ENCODE peak calls at places on chromosomes 11 and 22, in seven cellular contexts. Z, N, W, P, V, R and Q are unnamed samples.

GRCh38 chr11:10930224-10930960 is 72.5 kb upstream of the ZBED5 start:
- DNase-seq in Z (no peak), N (no peak), W (no peak), P (no peak), V (no peak), R (no peak), Q (no peak)

GRCh38 chr11:47577460-47578041 is 1.2 kb downstream of the KBTBD4 start:
- DNase-seq in Z (no peak), N (no peak), W (no peak), P (no peak), V (peak), R (no peak), Q (no peak)

GRCh38 chr22:23116506-23117263 is 25.1 kb downstream of the RSPH14 start:
- DNase-seq in Z (no peak), N (no peak), W (no peak), P (no peak), V (no peak), R (no peak), Q (no peak)

GRCh38 chr11:1844221-1845094 is 5.7 kb downstream of the TNNI2 start:
- DNase-seq in Z (peak), N (no peak), W (no peak), P (no peak), V (no peak), R (no peak), Q (no peak)

GRCh38 chr22:43497956-43498855 is 86.4 kb downstream of the MPPED1 start:
- DNase-seq in Z (no peak), N (no peak), W (no peak), P (no peak), V (peak), R (no peak), Q (no peak)

GRCh38 chr22:47328550-47329243 is 566.2 kb downstream of the TBC1D22A start:
- DNase-seq in Z (peak), N (no peak), W (peak), P (no peak), V (no peak), R (peak), Q (no peak)

GRCh38 chr11:6022954-6023353 is 7.6 kb downstream of the OR56A1 start:
- DNase-seq in Z (no peak), N (peak), W (peak), P (no peak), V (no peak), R (peak), Q (no peak)

GRCh38 chr11:69906453-69906907 is 87.3 kb upstream of the FGF3 start:
- DNase-seq in Z (no peak), N (no peak), W (no peak), P (no peak), V (no peak), R (no peak), Q (no peak)

GRCh38 chr11:27294654-27295053 is 68.4 kb downstream of the CCDC34 start:
- DNase-seq in Z (no peak), N (no peak), W (no peak), P (no peak), V (no peak), R (no peak), Q (no peak)

GRCh38 chr11:120131941-120132644 is 5.8 kb downstream of the TRIM29 start:
- DNase-seq in Z (no peak), N (no peak), W (no peak), P (no peak), V (peak), R (no peak), Q (no peak)

GRCh38 chr22:50118557-50119168 is 28.9 kb downstream of the MOV10L1 start:
- DNase-seq in Z (peak), N (no peak), W (peak), P (no peak), V (no peak), R (no peak), Q (no peak)

GRCh38 chr11:35234836-35235235 is 95.9 kb downstream of the CD44 start:
- DNase-seq in Z (no peak), N (no peak), W (no peak), P (no peak), V (no peak), R (no peak), Q (no peak)

GRCh38 chr11:25924586-25924985 is 407.3 kb upstream of the ANO3 start:
- DNase-seq in Z (no peak), N (no peak), W (no peak), P (no peak), V (no peak), R (no peak), Q (no peak)

GRCh38 chr11:35584321-35584720 is 33.9 kb upstream of the FJX1 start:
- DNase-seq in Z (no peak), N (no peak), W (no peak), P (no peak), V (no peak), R (peak), Q (no peak)

GRCh38 chr11:30585067-30585891 is 874 bp downstream of the MPPED2 start:
- DNase-seq in Z (peak), N (peak), W (peak), P (no peak), V (peak), R (no peak), Q (no peak)

GRCh38 chr11:422249-422656 is 7.5 kb upstream of the SIGIRR start:
- DNase-seq in Z (no peak), N (no peak), W (no peak), P (no peak), V (peak), R (no peak), Q (no peak)

GRCh38 chr22:21632237-21632895 is at the start of gene CCDC116:
- DNase-seq in Z (no peak), N (no peak), W (no peak), P (peak), V (no peak), R (no peak), Q (peak)

GRCh38 chr11:75508051-75508561 is 17.6 kb downstream of the GDPD5 start:
- DNase-seq in Z (no peak), N (no peak), W (no peak), P (no peak), V (no peak), R (no peak), Q (no peak)

GRCh38 chr11:1815751-1816150 is 19.0 kb upstream of the SYT8 start:
- DNase-seq in Z (no peak), N (no peak), W (no peak), P (no peak), V (no peak), R (no peak), Q (no peak)

GRCh38 chr22:23613193-23613973 is 18.7 kb downstream of the DRICH1 start:
- DNase-seq in Z (no peak), N (no peak), W (no peak), P (no peak), V (no peak), R (no peak), Q (no peak)

GRCh38 chr22:32205974-32206773 is 1.3 kb upstream of the RFPL2 start:
- DNase-seq in Z (no peak), N (no peak), W (peak), P (no peak), V (no peak), R (no peak), Q (no peak)

GRCh38 chr11:77518471-77518870 is 44.6 kb upstream of the PAK1 start:
- DNase-seq in Z (no peak), N (no peak), W (no peak), P (no peak), V (no peak), R (no peak), Q (no peak)

GRCh38 chr11:44905131-44905866 is 45.4 kb downstream of the TP53I11 start:
- DNase-seq in Z (no peak), N (no peak), W (no peak), P (no peak), V (no peak), R (no peak), Q (no peak)